ENCODE peak calls at places on chromosomes 7 and 10, in six cellular contexts. J is HepG2, A is suprapubic skin, M is GM12892, O is stomach, U is transverse colon. Z is an unnamed sample.

GRCh38 chr10:6148908-6149307 is 53.8 kb upstream of the PFKFB3 start:
- DNase-seq in A (no peak), O (no peak), U (no peak), J (no peak), M (no peak), Z (no peak)

GRCh38 chr10:33798754-33799153 is 464.3 kb upstream of the NRP1 start:
- DNase-seq in M (no peak), O (no peak), A (no peak), J (no peak), U (no peak), Z (no peak)

GRCh38 chr10:27319752-27320561 is 79.4 kb upstream of the ACBD5 start:
- DNase-seq in O (peak; percentile 68), U (peak; percentile 49), A (peak; percentile 80), M (peak; percentile 32), J (no peak), Z (peak; percentile 91)

GRCh38 chr7:39202041-39202440 is 224.3 kb downstream of the POU6F2 start:
- DNase-seq in O (no peak), J (no peak), M (no peak), U (no peak), A (no peak), Z (no peak)

GRCh38 chr10:77507313-77507712 is 130.3 kb downstream of the KCNMA1 start:
- DNase-seq in M (no peak), O (no peak), U (no peak), A (no peak), J (no peak), Z (no peak)

GRCh38 chr7:132117181-132117580 is 459.1 kb downstream of the PLXNA4 start:
- DNase-seq in A (no peak), J (no peak), O (no peak), M (no peak), U (no peak), Z (no peak)

GRCh38 chr10:15504101-15504840 is 133.2 kb upstream of the FAM171A1 start:
- DNase-seq in A (no peak), J (no peak), M (no peak), O (no peak), U (no peak), Z (no peak)

GRCh38 chr7:86778271-86778670 is 134.6 kb downstream of the GRM3 start:
- DNase-seq in U (no peak), J (no peak), O (no peak), M (no peak), A (no peak), Z (no peak)

GRCh38 chr7:134355925-134356324 is 39.2 kb upstream of the SLC35B4 start:
- DNase-seq in M (no peak), J (peak; percentile 66), O (peak; percentile 57), U (no peak), A (no peak), Z (no peak)

GRCh38 chr7:87218941-87219544 is 489 bp downstream of the TMEM243 start:
- DNase-seq in M (no peak), O (peak; percentile 62), J (peak; percentile 28), A (peak; percentile 87), U (peak; percentile 59), Z (no peak)

GRCh38 chr7:70631732-70632131 is 500.2 kb upstream of the GALNT17 start:
- DNase-seq in M (no peak), O (no peak), J (no peak), A (no peak), U (no peak), Z (no peak)

GRCh38 chr7:72924748-72925545 is at the start of gene POM121:
- DNase-seq in M (peak; percentile 88), A (peak; percentile 88), U (peak; percentile 86), J (peak; percentile 71), O (peak; percentile 90), Z (peak; percentile 82)

GRCh38 chr10:126243976-126244375 is 144.3 kb downstream of the ADAM12 start:
- DNase-seq in O (no peak), U (no peak), J (no peak), M (no peak), A (no peak), Z (no peak)

GRCh38 chr10:60083039-60083344 is 176.6 kb upstream of the CCDC6 start:
- DNase-seq in M (no peak), U (no peak), O (no peak), A (no peak), J (no peak), Z (no peak)

GRCh38 chr10:501596-501995 is 187.9 kb downstream of the DIP2C start:
- DNase-seq in M (no peak), A (peak; percentile 74), O (peak; percentile 62), J (no peak), U (no peak), Z (no peak)

GRCh38 chr10:18406136-18406535 is 245.3 kb downstream of the NSUN6 start:
- DNase-seq in M (no peak), U (no peak), O (no peak), J (no peak), A (no peak), Z (no peak)

DNA sequence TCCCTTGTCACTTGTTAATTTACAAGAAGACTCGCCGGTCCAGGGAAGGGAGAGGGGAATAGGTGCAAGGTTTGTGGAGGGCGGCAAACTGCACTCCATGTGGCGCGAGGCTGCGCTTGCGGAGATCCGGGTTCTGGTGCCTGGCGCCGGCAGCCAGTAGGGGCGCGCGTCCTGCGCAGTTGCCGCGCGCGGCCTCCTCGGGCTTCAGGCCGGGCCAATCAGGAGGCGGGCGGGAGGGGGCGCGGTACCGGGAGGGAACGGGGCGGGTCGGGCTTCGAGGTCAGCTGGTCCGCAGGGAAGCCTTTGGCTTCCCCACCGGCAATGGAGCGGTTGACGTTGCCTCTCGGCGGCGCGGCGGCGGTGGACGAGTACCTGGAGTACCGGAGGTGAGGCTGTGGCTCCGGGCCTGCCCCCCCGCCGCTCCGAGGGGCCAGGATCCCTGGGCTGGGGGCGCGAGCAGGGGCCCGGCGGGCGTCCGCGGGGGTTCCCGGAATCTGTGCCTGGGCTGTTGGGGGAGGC is at the start of gene FAM221A:
- DNase-seq in O (peak; percentile 93), J (no peak), U (peak; percentile 94), M (peak; percentile 68), A (peak; percentile 94), Z (no peak)
- TF ChIP-seq POLR2A in O (no peak), J (no peak), U (no peak), M (peak; percentile 22), A (no peak), Z (no peak)

GRCh38 chr7:129825005-129825553 is 127.7 kb downstream of the UBE2H start:
- DNase-seq in A (peak; percentile 84), O (no peak), M (peak; percentile 38), U (peak; percentile 57), J (peak; percentile 78), Z (no peak)
- TF ChIP-seq POLR2AphosphoS5 in A (no peak), O (no peak), M (no peak), U (no peak), J (no peak), Z (no peak)

DNA sequence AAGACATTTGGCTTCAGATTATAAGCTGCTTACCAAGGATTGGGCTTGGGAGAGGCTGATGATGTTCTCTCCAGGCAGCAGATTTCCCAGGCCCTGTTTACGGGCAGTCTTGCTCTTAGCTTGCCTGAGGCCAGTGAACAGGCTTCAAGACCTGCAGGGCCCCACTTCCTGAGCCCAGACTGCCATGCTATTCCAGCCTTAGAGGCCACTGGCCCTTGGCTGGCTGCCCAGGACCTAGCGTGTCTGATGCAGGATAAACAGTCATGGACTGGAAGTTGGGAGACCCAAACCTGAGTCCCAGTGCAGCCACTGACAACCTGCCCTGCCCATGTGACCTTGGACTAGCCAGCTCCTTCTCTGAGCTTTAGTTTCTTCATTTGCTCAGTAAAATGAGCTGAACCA is 2.9 kb downstream of the PRXL2A start:
- DNase-seq in J (peak; percentile 72), M (no peak), A (no peak), O (peak; percentile 43), U (peak; percentile 26), Z (no peak)
- TF ChIP-seq POLR2A in J (peak; percentile 20), M (no peak), A (no peak), O (no peak), U (no peak), Z (no peak)

DNA sequence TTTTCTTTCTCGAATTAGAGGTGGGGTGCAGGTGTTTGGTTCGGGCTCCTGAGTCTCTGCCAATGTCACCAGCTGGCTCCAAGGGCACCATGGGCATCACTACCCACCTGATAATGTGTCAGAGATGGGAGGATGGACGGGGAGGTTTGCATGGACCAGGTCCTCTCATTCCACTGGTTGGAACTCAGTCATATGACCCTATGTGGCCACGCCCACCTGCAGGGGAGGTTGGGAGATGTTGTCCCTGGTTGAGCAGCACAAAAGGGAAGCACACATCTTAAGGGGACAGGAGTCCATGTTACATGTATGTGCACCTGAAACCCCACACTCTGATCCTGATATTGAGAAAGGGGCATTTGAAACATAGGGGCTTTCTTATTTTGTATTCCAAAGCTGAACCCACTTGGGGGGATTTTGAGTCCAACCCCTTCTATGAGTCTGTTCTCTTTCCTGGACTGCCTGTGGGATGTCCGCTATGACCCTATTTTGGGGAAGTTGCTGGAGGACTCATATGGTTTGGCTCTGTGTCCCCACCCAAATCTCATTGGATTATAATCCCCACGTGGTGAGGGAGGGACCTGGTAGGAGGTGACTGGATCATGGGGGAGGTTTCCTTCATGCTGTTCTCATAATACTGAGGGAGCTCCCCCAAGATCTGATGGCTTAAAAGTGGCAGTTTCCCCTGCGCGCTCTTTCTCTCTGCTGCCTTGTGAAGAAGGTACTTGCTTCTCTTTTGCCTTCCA is 66.9 kb upstream of the BAIAP2L1 start:
- DNase-seq in A (no peak), O (no peak), U (no peak), M (no peak), J (no peak), Z (no peak)
- TF ChIP-seq POLR2AphosphoS5 in A (no peak), O (no peak), U (no peak), M (no peak), J (no peak), Z (no peak)

GRCh38 chr10:119543814-119544642 is 1.5 kb upstream of the RGS10 start:
- DNase-seq in A (no peak), M (no peak), O (no peak), U (no peak), J (no peak), Z (no peak)

GRCh38 chr10:119545310-119545709 is 2.8 kb upstream of the RGS10 start:
- DNase-seq in J (no peak), O (no peak), A (no peak), M (no peak), U (no peak), Z (no peak)

GRCh38 chr10:119542357-119542989 is at the start of gene RGS10:
- DNase-seq in M (peak; percentile 77), O (peak; percentile 78), A (peak; percentile 85), U (peak; percentile 86), J (no peak), Z (no peak)

GRCh38 chr10:119541459-119542356 is 811 bp downstream of the RGS10 start:
- DNase-seq in J (no peak), U (peak; percentile 28), O (peak; percentile 30), M (no peak), A (no peak), Z (no peak)

GRCh38 chr10:119542990-119543813 is 683 bp upstream of the RGS10 start:
- DNase-seq in O (peak; percentile 47), U (peak; percentile 66), J (peak; percentile 39), M (peak; percentile 61), A (no peak), Z (no peak)
- TF ChIP-seq POLR2A in O (no peak), U (peak; percentile 4), J (no peak), M (no peak), A (no peak), Z (peak; percentile 13)

Z was measured in vagina.